ENCODE peak calls at places on chromosomes 16 and 17, in four cellular contexts. J is Calu3; Q is CD8-positive, alpha-beta memory T cell; W is OCI-LY7. N is an unnamed sample.

GRCh38 chr17:28174352-28175046 is 132.0 kb downstream of the NLK start:
- DNase-seq in J (no peak), Q (no peak), W (peak), N (peak)

GRCh38 chr16:16095646-16096045 is 127.6 kb downstream of the ABCC6 start:
- DNase-seq in J (no peak), Q (no peak), W (peak), N (no peak)

GRCh38 chr17:77512062-77512946 is 371.5 kb downstream of the SEC14L1 start:
- DNase-seq in J (no peak), Q (no peak), W (no peak), N (no peak)

GRCh38 chr16:27315333-27316037 is 1.7 kb downstream of the IL4R start:
- DNase-seq in J (peak), Q (peak), W (peak), N (peak)

GRCh38 chr16:53743149-53743566 is 39.2 kb downstream of the FTO start:
- DNase-seq in J (peak), Q (no peak), W (peak), N (peak)

GRCh38 chr17:27425991-27426390 is 30.3 kb upstream of the KSR1 start:
- DNase-seq in J (no peak), Q (no peak), W (no peak), N (no peak)

GRCh38 chr17:42404326-42405055 is 16.2 kb upstream of the STAT3 start:
- DNase-seq in J (no peak), Q (no peak), W (no peak), N (no peak)

GRCh38 chr16:19860146-19861030 is 24.3 kb downstream of the GPRC5B start:
- DNase-seq in J (no peak), Q (no peak), W (no peak), N (no peak)

GRCh38 chr17:64129765-64130558 is at the start of gene ERN1:
- DNase-seq in J (peak), Q (peak), W (peak), N (peak)

GRCh38 chr17:39677581-39678339 is 9.5 kb downstream of the PNMT start:
- DNase-seq in J (peak), Q (no peak), W (no peak), N (no peak)

GRCh38 chr16:68707341-68708152 is 29.5 kb upstream of the CDH1 start:
- DNase-seq in J (peak), Q (no peak), W (no peak), N (no peak)

GRCh38 chr16:73082608-73083007 is 34.7 kb upstream of the ZFHX3 start:
- DNase-seq in J (no peak), Q (no peak), W (no peak), N (no peak)

GRCh38 chr17:14772776-14773175 is 471.9 kb downstream of the HS3ST3B1 start:
- DNase-seq in J (no peak), Q (no peak), W (no peak), N (no peak)

GRCh38 chr17:4066210-4066609 is 76.6 kb downstream of the ZZEF1 start:
- DNase-seq in J (no peak), Q (no peak), W (no peak), N (no peak)

GRCh38 chr17:45227101-45227591 is 5.5 kb downstream of the FMNL1 start:
- DNase-seq in J (no peak), Q (peak), W (peak), N (peak)

GRCh38 chr17:8444506-8444905 is 8.8 kb downstream of the NDEL1 start:
- DNase-seq in J (no peak), Q (no peak), W (no peak), N (no peak)

GRCh38 chr16:68668266-68668665 is 23.2 kb downstream of the CDH3 start:
- DNase-seq in J (no peak), Q (no peak), W (no peak), N (no peak)

GRCh38 chr17:42894283-42895184 is 6.1 kb upstream of the G6PC1 start:
- DNase-seq in J (peak), Q (no peak), W (no peak), N (no peak)

GRCh38 chr17:75034236-75034908 is 12.4 kb downstream of the ATP5PD start:
- DNase-seq in J (peak), Q (peak), W (peak), N (peak)

GRCh38 chr16:73949574-73950348 is 346.9 kb upstream of the PSMD7 start:
- DNase-seq in J (peak), Q (no peak), W (no peak), N (no peak)

GRCh38 chr16:2070576-2071453 is 23.0 kb downstream of the TSC2 start:
- DNase-seq in J (no peak), Q (no peak), W (no peak), N (no peak)

GRCh38 chr17:42849451-42850157 is 1.4 kb upstream of the AOC3 start:
- DNase-seq in J (no peak), Q (no peak), W (no peak), N (no peak)

GRCh38 chr16:1192384-1193073 is 32.5 kb downstream of the TPSG1 start:
- DNase-seq in J (no peak), Q (no peak), W (no peak), N (no peak)

GRCh38 chr17:31907342-31907975 is 6.0 kb upstream of the UTP6 start:
- DNase-seq in J (no peak), Q (no peak), W (no peak), N (no peak)

GRCh38 chr17:20074001-20074400 is 64.8 kb downstream of the SPECC1 start:
- DNase-seq in J (no peak), Q (no peak), W (no peak), N (no peak)

GRCh38 chr17:72996791-72997190 is 95.7 kb downstream of the SLC39A11 start:
- DNase-seq in J (no peak), Q (no peak), W (no peak), N (no peak)